ENCODE peak calls at places on chromosomes 3 and 15, in five cellular contexts. One of them, this sample, is unnamed. For H3K4me1, the result is how much of the 10 kb centered on the place peaks cover.

GRCh38 chr3:60743631-60744164 is 507.6 kb downstream of the FHIT start:
- DNase-seq in lung: no peak
- DNase-seq in adipocyte: no peak
- DNase-seq in uterus: no peak
- DNase-seq in tibial artery: no peak
- DNase-seq in this sample: no peak

GRCh38 chr3:64267774-64268604 is 42.7 kb upstream of the PRICKLE2 start:
- DNase-seq in lung: peak
- DNase-seq in adipocyte: peak
- DNase-seq in uterus: peak
- DNase-seq in tibial artery: peak
- DNase-seq in this sample: peak

GRCh38 chr3:181844227-181844626 is 132.5 kb downstream of the SOX2 start:
- DNase-seq in lung: no peak
- DNase-seq in adipocyte: no peak
- DNase-seq in uterus: no peak
- DNase-seq in tibial artery: no peak
- DNase-seq in this sample: no peak

GRCh38 chr3:54427501-54427900 is 305.1 kb downstream of the CACNA2D3 start:
- DNase-seq in lung: no peak
- DNase-seq in adipocyte: no peak
- DNase-seq in uterus: no peak
- DNase-seq in tibial artery: no peak
- DNase-seq in this sample: no peak

GRCh38 chr3:113695818-113696645 is at the start of gene USF3:
- DNase-seq in lung: peak
- DNase-seq in adipocyte: peak
- DNase-seq in uterus: peak
- DNase-seq in tibial artery: peak
- DNase-seq in this sample: peak

GRCh38 chr3:21237638-21238037 is 513.4 kb downstream of the ZNF385D start:
- DNase-seq in lung: no peak
- DNase-seq in adipocyte: peak
- DNase-seq in uterus: no peak
- DNase-seq in tibial artery: no peak
- DNase-seq in this sample: no peak

GRCh38 chr15:63048986-63049665 is 6.6 kb downstream of the TPM1 start:
- DNase-seq in lung: peak
- DNase-seq in adipocyte: peak
- DNase-seq in uterus: peak
- DNase-seq in tibial artery: peak
- DNase-seq in this sample: peak

GRCh38 chr15:57655809-57656208 is 50.7 kb upstream of the POLR2M start:
- DNase-seq in lung: no peak
- DNase-seq in adipocyte: no peak
- DNase-seq in uterus: no peak
- DNase-seq in tibial artery: no peak
- DNase-seq in this sample: no peak

GRCh38 chr3:14142567-14143270 is 17.9 kb downstream of the TMEM43 start:
- DNase-seq in lung: no peak
- DNase-seq in adipocyte: peak
- DNase-seq in uterus: no peak
- DNase-seq in tibial artery: no peak
- DNase-seq in this sample: no peak

GRCh38 chr3:115330406-115330805 is 183.3 kb upstream of the ZBTB20 start:
- DNase-seq in lung: no peak
- DNase-seq in adipocyte: peak
- DNase-seq in uterus: no peak
- DNase-seq in tibial artery: no peak
- DNase-seq in this sample: no peak

GRCh38 chr3:194204036-194204792 is 68.3 kb downstream of the HES1 start:
- DNase-seq in lung: no peak
- DNase-seq in adipocyte: no peak
- DNase-seq in uterus: no peak
- DNase-seq in tibial artery: no peak
- DNase-seq in this sample: no peak

GRCh38 chr3:19149388-19149787 is 1.1 kb downstream of the KCNH8 start:
- DNase-seq in lung: no peak
- DNase-seq in adipocyte: peak
- DNase-seq in uterus: no peak
- DNase-seq in tibial artery: no peak
- DNase-seq in this sample: no peak

GRCh38 chr3:138724433-138724832 is 110.3 kb downstream of the PIK3CB start:
- DNase-seq in lung: no peak
- DNase-seq in adipocyte: no peak
- DNase-seq in uterus: no peak
- DNase-seq in tibial artery: no peak
- DNase-seq in this sample: no peak

GRCh38 chr3:197352382-197352781 is 54.0 kb upstream of the DLG1 start:
- DNase-seq in lung: no peak
- DNase-seq in adipocyte: no peak
- DNase-seq in uterus: peak
- DNase-seq in tibial artery: peak
- DNase-seq in this sample: peak

GRCh38 chr15:92520914-92521623 is 127.4 kb downstream of the ST8SIA2 start:
- DNase-seq in lung: no peak
- DNase-seq in adipocyte: no peak
- DNase-seq in uterus: no peak
- DNase-seq in tibial artery: no peak
- DNase-seq in this sample: no peak

GRCh38 chr3:17175187-17175839 is 290.6 kb downstream of the PLCL2 start:
- DNase-seq in lung: no peak
- DNase-seq in adipocyte: peak
- DNase-seq in uterus: no peak
- DNase-seq in tibial artery: no peak
- DNase-seq in this sample: no peak

GRCh38 chr15:71127083-71127482 is 11.8 kb downstream of the THSD4 start:
- DNase-seq in lung: no peak
- DNase-seq in adipocyte: no peak
- DNase-seq in uterus: no peak
- DNase-seq in tibial artery: no peak
- DNase-seq in this sample: no peak

GRCh38 chr3:1469687-1470086 is 376.9 kb downstream of the CNTN6 start:
- DNase-seq in lung: no peak
- DNase-seq in adipocyte: no peak
- DNase-seq in uterus: no peak
- DNase-seq in tibial artery: no peak
- DNase-seq in this sample: no peak

GRCh38 chr3:51712963-51713362 is 6.1 kb downstream of the GRM2 start:
- DNase-seq in lung: no peak
- DNase-seq in adipocyte: no peak
- DNase-seq in uterus: no peak
- DNase-seq in tibial artery: no peak
- DNase-seq in this sample: no peak

GRCh38 chr3:107927361-107928083 is 163.3 kb downstream of the CD47 start:
- DNase-seq in lung: peak
- DNase-seq in adipocyte: peak
- DNase-seq in uterus: peak
- DNase-seq in tibial artery: peak
- DNase-seq in this sample: peak

GRCh38 chr3:107973152-107973551 is 117.7 kb downstream of the CD47 start:
- DNase-seq in lung: no peak
- DNase-seq in adipocyte: peak
- DNase-seq in uterus: no peak
- DNase-seq in tibial artery: no peak
- DNase-seq in this sample: no peak

GRCh38 chr3:104887069-104887468 is 479.6 kb upstream of the ALCAM start:
- DNase-seq in lung: no peak
- DNase-seq in adipocyte: no peak
- DNase-seq in uterus: no peak
- DNase-seq in tibial artery: no peak
- DNase-seq in this sample: no peak

GRCh38 chr3:1609416-1609815 is 489.2 kb upstream of the CNTN4 start:
- DNase-seq in lung: no peak
- DNase-seq in adipocyte: no peak
- DNase-seq in uterus: no peak
- DNase-seq in tibial artery: no peak
- DNase-seq in this sample: no peak

GRCh38 chr15:74291101-74292071 is 55.3 kb downstream of the CCDC33 start:
- DNase-seq in lung: peak
- DNase-seq in adipocyte: peak
- DNase-seq in uterus: peak
- DNase-seq in tibial artery: peak
- DNase-seq in this sample: peak

GRCh38 chr3:128278130-128278529 is 124.8 kb downstream of the EEFSEC start:
- DNase-seq in lung: no peak
- DNase-seq in adipocyte: no peak
- DNase-seq in uterus: no peak
- DNase-seq in tibial artery: no peak
- DNase-seq in this sample: no peak

GRCh38 chr3:16302082-16302631 is 37.1 kb downstream of the OXNAD1 start:
- DNase-seq in lung: no peak
- DNase-seq in adipocyte: no peak
- DNase-seq in uterus: no peak
- DNase-seq in tibial artery: no peak
- DNase-seq in this sample: no peak

GRCh38 chr3:149277338-149277813 is 55.7 kb upstream of the CP start:
- DNase-seq in lung: no peak
- DNase-seq in adipocyte: peak
- DNase-seq in uterus: no peak
- DNase-seq in tibial artery: no peak
- DNase-seq in this sample: no peak

GRCh38 chr3:27971600-27971999 is 249.5 kb upstream of the EOMES start:
- DNase-seq in lung: no peak
- DNase-seq in adipocyte: no peak
- DNase-seq in uterus: no peak
- DNase-seq in tibial artery: no peak
- DNase-seq in this sample: no peak

GRCh38 chr3:160553829-160554228 is 11.5 kb downstream of the KPNA4 start:
- DNase-seq in lung: no peak
- DNase-seq in adipocyte: no peak
- DNase-seq in uterus: no peak
- DNase-seq in tibial artery: no peak
- DNase-seq in this sample: no peak

GRCh38 chr15:85760531-85761371 is 34.0 kb downstream of the KLHL25 start:
- DNase-seq in lung: no peak
- DNase-seq in adipocyte: no peak
- DNase-seq in uterus: no peak
- DNase-seq in tibial artery: no peak
- DNase-seq in this sample: no peak

GRCh38 chr3:58104712-58105111 is 96.5 kb downstream of the FLNB start:
- DNase-seq in lung: no peak
- DNase-seq in adipocyte: no peak
- DNase-seq in uterus: no peak
- DNase-seq in tibial artery: no peak
- DNase-seq in this sample: no peak

GRCh38 chr3:58296269-58296668 is 9.8 kb upstream of the RPP14 start:
- DNase-seq in lung: no peak
- DNase-seq in adipocyte: no peak
- DNase-seq in uterus: no peak
- DNase-seq in tibial artery: no peak
- DNase-seq in this sample: no peak

GRCh38 chr3:145191543-145191942 is 969.4 kb downstream of the PLOD2 start:
- DNase-seq in lung: no peak
- DNase-seq in adipocyte: no peak
- DNase-seq in uterus: no peak
- DNase-seq in tibial artery: no peak
- DNase-seq in this sample: no peak

GRCh38 chr3:177321819-177322218 is 124.5 kb upstream of the TBL1XR1 start:
- DNase-seq in lung: no peak
- DNase-seq in adipocyte: no peak
- DNase-seq in uterus: no peak
- DNase-seq in tibial artery: no peak
- DNase-seq in this sample: no peak
- H3K4me1 ChIP-seq in lung: under half
- H3K4me1 ChIP-seq in adipocyte: under half
- H3K4me1 ChIP-seq in uterus: under half
- H3K4me1 ChIP-seq in tibial artery: under half
- H3K4me1 ChIP-seq in this sample: under half

GRCh38 chr3:192419312-192419711 is 308.0 kb downstream of the FGF12 start:
- DNase-seq in lung: no peak
- DNase-seq in adipocyte: no peak
- DNase-seq in uterus: no peak
- DNase-seq in tibial artery: no peak
- DNase-seq in this sample: no peak
- H3K4me1 ChIP-seq in lung: under half
- H3K4me1 ChIP-seq in adipocyte: under half
- H3K4me1 ChIP-seq in uterus: under half
- H3K4me1 ChIP-seq in tibial artery: under half
- H3K4me1 ChIP-seq in this sample: under half

GRCh38 chr3:66195347-66195783 is 25.4 kb upstream of the SLC25A26 start:
- DNase-seq in lung: peak
- DNase-seq in adipocyte: peak
- DNase-seq in uterus: peak
- DNase-seq in tibial artery: no peak
- DNase-seq in this sample: peak
- H3K4me1 ChIP-seq in lung: under half
- H3K4me1 ChIP-seq in adipocyte: under half
- H3K4me1 ChIP-seq in uterus: under half
- H3K4me1 ChIP-seq in tibial artery: under half
- H3K4me1 ChIP-seq in this sample: under half

DNA sequence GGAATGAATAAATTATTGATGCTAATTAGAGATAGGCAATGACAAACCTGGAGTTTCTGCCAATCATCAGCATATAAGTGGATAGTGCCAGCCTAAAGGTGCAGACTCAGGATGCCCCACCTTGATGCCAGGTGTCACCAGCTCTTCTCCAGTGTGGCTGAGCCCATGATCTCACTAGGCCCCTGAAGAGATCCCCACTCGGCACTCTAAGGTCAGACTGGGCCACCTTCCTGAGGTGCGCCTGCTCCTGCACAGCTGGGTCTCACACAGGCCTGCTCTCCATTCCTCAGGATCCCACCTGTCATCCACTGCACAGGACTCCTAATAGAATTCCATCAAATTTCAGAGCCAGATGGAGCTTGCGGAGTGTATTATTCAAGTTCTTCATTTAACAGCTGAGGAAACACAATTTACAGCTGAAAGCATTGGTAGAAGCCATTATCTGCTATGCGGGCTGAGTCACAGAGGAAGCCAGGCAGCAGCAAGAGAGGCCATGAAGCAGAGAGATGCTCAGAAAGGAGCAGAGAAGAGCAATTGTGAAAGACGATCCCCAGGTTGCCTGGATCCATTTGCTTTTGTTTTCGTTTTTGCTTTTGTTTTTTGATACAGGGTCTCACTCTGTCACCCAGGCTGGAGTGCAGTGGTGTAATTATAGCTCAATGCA is 25.1 kb upstream of the FSTL1 start:
- DNase-seq in lung: no peak
- DNase-seq in adipocyte: no peak
- DNase-seq in uterus: no peak
- DNase-seq in tibial artery: no peak
- DNase-seq in this sample: no peak
- H3K4me1 ChIP-seq in lung: under half
- H3K4me1 ChIP-seq in adipocyte: under half
- H3K4me1 ChIP-seq in uterus: under half
- H3K4me1 ChIP-seq in tibial artery: under half
- H3K4me1 ChIP-seq in this sample: under half